ENCODE peak calls at places on chromosomes 13 and 19, in eight cellular contexts. One of them, this sample, is unnamed.

GRCh38 chr19:29088761-29089160 is 124.2 kb downstream of the UQCRFS1 start:
- DNase-seq in ascending aorta: no peak
- DNase-seq in tibial nerve: no peak
- DNase-seq in HFFc6: no peak
- DNase-seq in thyroid gland: no peak
- DNase-seq in omental fat pad: no peak
- DNase-seq in ovary: no peak
- DNase-seq in glutamatergic neuron: peak; percentile 62
- DNase-seq in this sample: no peak

GRCh38 chr13:64371045-64371444 is 2859.1 kb downstream of the PCDH9 start:
- DNase-seq in ascending aorta: no peak
- DNase-seq in tibial nerve: no peak
- DNase-seq in HFFc6: peak; percentile 63
- DNase-seq in thyroid gland: no peak
- DNase-seq in omental fat pad: no peak
- DNase-seq in ovary: no peak
- DNase-seq in glutamatergic neuron: no peak
- DNase-seq in this sample: no peak

GRCh38 chr13:48160879-48161278 is 66.0 kb upstream of the MED4 start:
- DNase-seq in ascending aorta: no peak
- DNase-seq in tibial nerve: peak; percentile 55
- DNase-seq in HFFc6: no peak
- DNase-seq in thyroid gland: no peak
- DNase-seq in omental fat pad: no peak
- DNase-seq in ovary: no peak
- DNase-seq in glutamatergic neuron: no peak
- DNase-seq in this sample: no peak

GRCh38 chr13:110218601-110219201 is 88.3 kb downstream of the COL4A1 start:
- DNase-seq in ascending aorta: no peak
- DNase-seq in tibial nerve: no peak
- DNase-seq in HFFc6: no peak
- DNase-seq in thyroid gland: no peak
- DNase-seq in omental fat pad: no peak
- DNase-seq in ovary: no peak
- DNase-seq in glutamatergic neuron: no peak
- DNase-seq in this sample: no peak

GRCh38 chr19:16896098-16896912 is 7.5 kb downstream of the F2RL3 start:
- DNase-seq in ascending aorta: no peak
- DNase-seq in tibial nerve: no peak
- DNase-seq in HFFc6: no peak
- DNase-seq in thyroid gland: no peak
- DNase-seq in omental fat pad: no peak
- DNase-seq in ovary: peak; percentile 78
- DNase-seq in glutamatergic neuron: peak; percentile 71
- DNase-seq in this sample: peak; percentile 47

GRCh38 chr13:35143123-35143522 is 201.1 kb downstream of the NBEA start:
- DNase-seq in ascending aorta: no peak
- DNase-seq in tibial nerve: no peak
- DNase-seq in HFFc6: no peak
- DNase-seq in thyroid gland: no peak
- DNase-seq in omental fat pad: no peak
- DNase-seq in ovary: no peak
- DNase-seq in glutamatergic neuron: no peak
- DNase-seq in this sample: no peak

GRCh38 chr13:91567485-91568207 is 169.2 kb downstream of the GPC5 start:
- DNase-seq in ascending aorta: no peak
- DNase-seq in tibial nerve: peak; percentile 9
- DNase-seq in HFFc6: no peak
- DNase-seq in thyroid gland: no peak
- DNase-seq in omental fat pad: no peak
- DNase-seq in ovary: no peak
- DNase-seq in glutamatergic neuron: no peak
- DNase-seq in this sample: no peak

GRCh38 chr19:16588824-16589577 is 16.8 kb upstream of the SLC35E1 start:
- DNase-seq in ascending aorta: no peak
- DNase-seq in tibial nerve: no peak
- DNase-seq in HFFc6: no peak
- DNase-seq in thyroid gland: no peak
- DNase-seq in omental fat pad: no peak
- DNase-seq in ovary: no peak
- DNase-seq in glutamatergic neuron: no peak
- DNase-seq in this sample: no peak

GRCh38 chr13:37070956-37071355 is 11.5 kb upstream of the SUPT20H start:
- DNase-seq in ascending aorta: no peak
- DNase-seq in tibial nerve: no peak
- DNase-seq in HFFc6: no peak
- DNase-seq in thyroid gland: peak; percentile 81
- DNase-seq in omental fat pad: no peak
- DNase-seq in ovary: no peak
- DNase-seq in glutamatergic neuron: no peak
- DNase-seq in this sample: no peak

GRCh38 chr13:107339209-107339608 is 771.3 kb upstream of the ARGLU1 start:
- DNase-seq in ascending aorta: no peak
- DNase-seq in tibial nerve: no peak
- DNase-seq in HFFc6: no peak
- DNase-seq in thyroid gland: no peak
- DNase-seq in omental fat pad: no peak
- DNase-seq in ovary: no peak
- DNase-seq in glutamatergic neuron: no peak
- DNase-seq in this sample: no peak

GRCh38 chr13:77563110-77563509 is 27.6 kb downstream of the SCEL start:
- DNase-seq in ascending aorta: no peak
- DNase-seq in tibial nerve: no peak
- DNase-seq in HFFc6: no peak
- DNase-seq in thyroid gland: no peak
- DNase-seq in omental fat pad: no peak
- DNase-seq in ovary: no peak
- DNase-seq in glutamatergic neuron: no peak
- DNase-seq in this sample: no peak

GRCh38 chr19:8654591-8655339 is 24.3 kb downstream of the NFILZ start:
- DNase-seq in ascending aorta: no peak
- DNase-seq in tibial nerve: no peak
- DNase-seq in HFFc6: peak; percentile 8
- DNase-seq in thyroid gland: peak; percentile 35
- DNase-seq in omental fat pad: no peak
- DNase-seq in ovary: peak; percentile 65
- DNase-seq in glutamatergic neuron: peak; percentile 77
- DNase-seq in this sample: peak; percentile 67

GRCh38 chr19:3879656-3880055 is 829 bp upstream of the ATCAY start:
- DNase-seq in ascending aorta: no peak
- DNase-seq in tibial nerve: no peak
- DNase-seq in HFFc6: no peak
- DNase-seq in thyroid gland: no peak
- DNase-seq in omental fat pad: no peak
- DNase-seq in ovary: no peak
- DNase-seq in glutamatergic neuron: no peak
- DNase-seq in this sample: no peak

GRCh38 chr19:33438016-33438671 is 64.6 kb downstream of the CEBPG start:
- DNase-seq in ascending aorta: no peak
- DNase-seq in tibial nerve: no peak
- DNase-seq in HFFc6: no peak
- DNase-seq in thyroid gland: peak; percentile 55
- DNase-seq in omental fat pad: no peak
- DNase-seq in ovary: peak; percentile 56
- DNase-seq in glutamatergic neuron: peak; percentile 26
- DNase-seq in this sample: no peak

GRCh38 chr13:54312885-54313284 is 1284.3 kb downstream of the OLFM4 start:
- DNase-seq in ascending aorta: no peak
- DNase-seq in tibial nerve: no peak
- DNase-seq in HFFc6: no peak
- DNase-seq in thyroid gland: no peak
- DNase-seq in omental fat pad: no peak
- DNase-seq in ovary: no peak
- DNase-seq in glutamatergic neuron: no peak
- DNase-seq in this sample: no peak

GRCh38 chr19:30719189-30719990 is 347.2 kb downstream of the ZNF536 start:
- DNase-seq in ascending aorta: no peak
- DNase-seq in tibial nerve: peak; percentile 27
- DNase-seq in HFFc6: no peak
- DNase-seq in thyroid gland: peak; percentile 85
- DNase-seq in omental fat pad: no peak
- DNase-seq in ovary: peak; percentile 86
- DNase-seq in glutamatergic neuron: peak; percentile 39
- DNase-seq in this sample: no peak

DNA sequence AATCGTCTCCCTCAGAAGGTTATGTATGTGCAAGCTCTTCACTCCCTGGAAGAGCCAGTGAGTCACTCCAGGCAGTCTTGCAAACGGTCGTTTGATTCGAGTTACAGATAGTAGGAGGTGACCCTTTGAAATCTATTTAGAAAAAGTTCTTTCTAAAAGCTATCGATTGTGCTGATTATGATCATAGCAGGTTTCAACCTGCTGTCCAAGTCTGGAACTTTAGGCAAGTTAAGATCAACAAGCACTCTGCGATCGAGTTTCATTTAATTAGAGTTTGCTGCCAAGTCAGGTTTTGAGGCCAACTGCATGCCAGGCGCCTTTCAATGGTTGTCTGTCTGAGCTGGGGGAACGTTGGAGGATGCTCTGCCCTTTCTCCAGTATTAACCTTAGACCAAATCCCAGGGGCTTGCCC is 287.3 kb downstream of the ATP8A2 start:
- DNase-seq in ascending aorta: no peak
- DNase-seq in tibial nerve: no peak
- DNase-seq in HFFc6: no peak
- DNase-seq in thyroid gland: no peak
- DNase-seq in omental fat pad: no peak
- DNase-seq in ovary: no peak
- DNase-seq in glutamatergic neuron: no peak
- DNase-seq in this sample: no peak
- TF ChIP-seq CTCF in ascending aorta: no peak
- TF ChIP-seq CTCF in tibial nerve: no peak
- TF ChIP-seq CTCF in HFFc6: no peak
- TF ChIP-seq CTCF in thyroid gland: no peak
- TF ChIP-seq CTCF in omental fat pad: no peak
- TF ChIP-seq CTCF in ovary: no peak
- TF ChIP-seq CTCF in glutamatergic neuron: no peak
- TF ChIP-seq CTCF in this sample: no peak

GRCh38 chr13:113562085-113562749 is 22.3 kb upstream of the TFDP1 start:
- DNase-seq in ascending aorta: no peak
- DNase-seq in tibial nerve: peak; percentile 66
- DNase-seq in HFFc6: peak; percentile 67
- DNase-seq in thyroid gland: peak; percentile 64
- DNase-seq in omental fat pad: no peak
- DNase-seq in ovary: peak; percentile 80
- DNase-seq in glutamatergic neuron: peak; percentile 87
- DNase-seq in this sample: no peak
- TF ChIP-seq CTCF in ascending aorta: peak; percentile 55
- TF ChIP-seq CTCF in tibial nerve: peak; percentile 54
- TF ChIP-seq CTCF in HFFc6: peak; percentile 81
- TF ChIP-seq CTCF in thyroid gland: peak; percentile 57
- TF ChIP-seq CTCF in omental fat pad: no peak
- TF ChIP-seq CTCF in ovary: peak; percentile 14
- TF ChIP-seq CTCF in glutamatergic neuron: peak; percentile 28
- TF ChIP-seq CTCF in this sample: peak; percentile 34

GRCh38 chr19:53810187-53810546 is 13.9 kb downstream of the NLRP12 start:
- DNase-seq in ascending aorta: no peak
- DNase-seq in tibial nerve: no peak
- DNase-seq in HFFc6: no peak
- DNase-seq in thyroid gland: no peak
- DNase-seq in omental fat pad: no peak
- DNase-seq in ovary: no peak
- DNase-seq in glutamatergic neuron: no peak
- DNase-seq in this sample: no peak

GRCh38 chr19:53812335-53812734 is 11.8 kb downstream of the NLRP12 start:
- DNase-seq in ascending aorta: no peak
- DNase-seq in tibial nerve: no peak
- DNase-seq in HFFc6: no peak
- DNase-seq in thyroid gland: no peak
- DNase-seq in omental fat pad: no peak
- DNase-seq in ovary: no peak
- DNase-seq in glutamatergic neuron: no peak
- DNase-seq in this sample: no peak

GRCh38 chr19:53810891-53811290 is 13.2 kb downstream of the NLRP12 start:
- DNase-seq in ascending aorta: no peak
- DNase-seq in tibial nerve: no peak
- DNase-seq in HFFc6: no peak
- DNase-seq in thyroid gland: no peak
- DNase-seq in omental fat pad: no peak
- DNase-seq in ovary: no peak
- DNase-seq in glutamatergic neuron: no peak
- DNase-seq in this sample: no peak

GRCh38 chr19:53809518-53810186 is 14.5 kb downstream of the NLRP12 start:
- DNase-seq in ascending aorta: no peak
- DNase-seq in tibial nerve: no peak
- DNase-seq in HFFc6: no peak
- DNase-seq in thyroid gland: no peak
- DNase-seq in omental fat pad: no peak
- DNase-seq in ovary: no peak
- DNase-seq in glutamatergic neuron: peak; percentile 47
- DNase-seq in this sample: no peak

DNA sequence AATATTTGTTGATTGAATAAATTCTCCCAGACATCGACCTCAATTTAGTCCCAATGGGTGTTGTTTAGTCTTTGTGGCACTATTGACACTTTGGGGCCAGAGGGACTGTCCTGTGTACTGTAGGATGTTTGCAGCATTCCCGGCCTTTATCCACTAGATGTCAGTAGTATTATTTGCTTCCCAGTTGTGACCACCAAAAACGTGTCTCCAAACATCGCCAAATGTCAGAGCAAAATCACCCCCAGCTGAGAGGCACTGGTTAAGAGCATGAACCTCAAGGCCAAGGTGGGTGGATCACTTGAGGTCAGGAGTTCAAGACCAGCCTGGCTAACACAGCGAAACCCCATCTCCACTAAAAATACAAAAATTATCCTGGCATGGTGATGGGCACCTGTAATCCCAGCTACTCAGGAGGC is 15.4 kb downstream of the NLRP12 start:
- DNase-seq in ascending aorta: no peak
- DNase-seq in tibial nerve: no peak
- DNase-seq in HFFc6: peak; percentile 63
- DNase-seq in thyroid gland: no peak
- DNase-seq in omental fat pad: no peak
- DNase-seq in ovary: no peak
- DNase-seq in glutamatergic neuron: no peak
- DNase-seq in this sample: no peak
- TF ChIP-seq CTCF in ascending aorta: no peak
- TF ChIP-seq CTCF in tibial nerve: no peak
- TF ChIP-seq CTCF in HFFc6: peak; percentile 79
- TF ChIP-seq CTCF in thyroid gland: no peak
- TF ChIP-seq CTCF in omental fat pad: no peak
- TF ChIP-seq CTCF in ovary: no peak
- TF ChIP-seq CTCF in glutamatergic neuron: no peak
- TF ChIP-seq CTCF in this sample: no peak

DNA sequence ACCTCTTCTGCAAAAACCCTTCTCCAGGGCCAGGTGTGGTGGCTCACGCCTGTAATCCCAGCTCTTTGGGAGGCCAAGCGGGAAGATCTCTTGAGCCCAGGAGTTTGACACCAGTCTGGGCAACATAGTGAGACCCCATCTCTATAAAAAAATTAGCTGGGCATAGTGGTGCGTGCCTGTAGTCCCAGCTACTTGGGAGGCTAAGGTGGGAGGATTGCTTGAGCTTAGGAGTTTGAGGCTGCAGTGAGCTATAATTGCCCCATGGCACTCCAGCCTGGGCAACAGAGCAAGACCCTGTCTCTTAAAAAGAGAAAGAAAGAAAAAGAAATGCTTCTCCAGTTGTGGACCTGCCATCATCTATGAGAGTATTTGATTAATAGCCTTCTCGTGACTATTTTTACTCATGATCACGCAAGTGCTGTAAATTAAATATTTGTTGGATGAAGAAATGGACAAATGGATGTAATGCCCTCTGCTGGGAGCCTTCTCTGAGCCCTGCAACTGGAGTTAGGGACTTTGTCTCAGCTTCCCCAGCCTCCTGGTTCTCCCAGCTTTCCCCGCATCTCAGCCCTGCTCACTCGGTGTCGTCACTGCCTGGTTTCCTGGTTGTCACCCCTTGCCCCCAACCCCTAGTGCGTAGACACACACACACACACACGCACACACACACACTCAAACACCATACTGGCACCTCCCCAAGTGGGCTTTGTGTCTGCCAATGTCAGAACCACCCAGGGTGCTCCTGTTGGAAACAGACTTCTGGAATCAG is 12.2 kb downstream of the WIZ start:
- DNase-seq in ascending aorta: no peak
- DNase-seq in tibial nerve: no peak
- DNase-seq in HFFc6: no peak
- DNase-seq in thyroid gland: no peak
- DNase-seq in omental fat pad: no peak
- DNase-seq in ovary: no peak
- DNase-seq in glutamatergic neuron: no peak
- DNase-seq in this sample: no peak
- TF ChIP-seq CTCF in ascending aorta: peak; percentile 41
- TF ChIP-seq CTCF in tibial nerve: no peak
- TF ChIP-seq CTCF in HFFc6: peak; percentile 54
- TF ChIP-seq CTCF in thyroid gland: no peak
- TF ChIP-seq CTCF in omental fat pad: no peak
- TF ChIP-seq CTCF in ovary: no peak
- TF ChIP-seq CTCF in glutamatergic neuron: no peak
- TF ChIP-seq CTCF in this sample: no peak

This sample was measured in natural killer cell.